ENCODE peak calls at places on chromosomes 5 and 9, in five cellular contexts. A is nucleus accumbens, E is T-helper 17 cell, D is posterior vena cava, I is NCI-H345. G is an unnamed sample.

GRCh38 chr5:171340491-171340890 is 31.4 kb downstream of the TLX3 start:
- DNase-seq in A (no peak), E (no peak), D (no peak), I (no peak), G (no peak)

GRCh38 chr9:21690561-21690960 is 111.9 kb upstream of the MTAP start:
- DNase-seq in A (no peak), E (no peak), D (no peak), I (no peak), G (no peak)

GRCh38 chr5:78260771-78261170 is 33.7 kb downstream of the AP3B1 start:
- DNase-seq in A (no peak), E (no peak), D (no peak), I (no peak), G (no peak)

GRCh38 chr5:180601591-180602480 is 10.5 kb upstream of the SCGB3A1 start:
- DNase-seq in A (no peak), E (peak), D (peak), I (no peak), G (peak)

GRCh38 chr9:128409998-128410397 is 10.7 kb upstream of the CERCAM start:
- DNase-seq in A (no peak), E (no peak), D (no peak), I (no peak), G (no peak)

GRCh38 chr5:154165886-154166285 is 24.6 kb upstream of the GALNT10 start:
- DNase-seq in A (no peak), E (no peak), D (no peak), I (no peak), G (no peak)

GRCh38 chr5:156036640-156037039 is 290.3 kb upstream of the SGCD start:
- DNase-seq in A (no peak), E (no peak), D (no peak), I (no peak), G (no peak)

GRCh38 chr5:158382473-158382872 is 523.5 kb upstream of the CLINT1 start:
- DNase-seq in A (no peak), E (no peak), D (peak), I (no peak), G (peak)

GRCh38 chr5:42894057-42894456 is 82.4 kb upstream of the SELENOP start:
- DNase-seq in A (no peak), E (no peak), D (peak), I (no peak), G (no peak)

GRCh38 chr9:11064853-11065252 is 452.1 kb upstream of the PTPRD start:
- DNase-seq in A (no peak), E (no peak), D (no peak), I (no peak), G (no peak)

GRCh38 chr5:133665571-133665970 is 53.2 kb upstream of the FSTL4 start:
- DNase-seq in A (no peak), E (no peak), D (no peak), I (no peak), G (no peak)

GRCh38 chr5:73376618-73377170 is 71.9 kb downstream of the FOXD1 start:
- DNase-seq in A (no peak), E (no peak), D (no peak), I (no peak), G (no peak)

GRCh38 chr5:96331210-96331609 is 101.8 kb downstream of the PCSK1 start:
- DNase-seq in A (no peak), E (no peak), D (no peak), I (no peak), G (no peak)

GRCh38 chr5:138111937-138112336 is 27.3 kb downstream of the NME5 start:
- DNase-seq in A (no peak), E (no peak), D (no peak), I (no peak), G (no peak)

GRCh38 chr9:107474124-107474523 is 15.4 kb downstream of the KLF4 start:
- DNase-seq in A (no peak), E (no peak), D (no peak), I (no peak), G (no peak)

GRCh38 chr9:108389056-108389455 is 466.7 kb downstream of the ACTL7B start:
- DNase-seq in A (no peak), E (no peak), D (no peak), I (no peak), G (no peak)

GRCh38 chr9:18520395-18520794 is 46.4 kb downstream of the ADAMTSL1 start:
- DNase-seq in A (no peak), E (no peak), D (no peak), I (peak), G (no peak)

GRCh38 chr9:114094971-114095370 is 4.1 kb downstream of the KIF12 start:
- DNase-seq in A (no peak), E (no peak), D (peak), I (no peak), G (peak)

GRCh38 chr5:82986404-82986803 is 90.8 kb downstream of the TMEM167A start:
- DNase-seq in A (no peak), E (no peak), D (no peak), I (no peak), G (no peak)

GRCh38 chr5:36279054-36279698 is 22.5 kb downstream of the RANBP3L start:
- DNase-seq in A (no peak), E (no peak), D (no peak), I (no peak), G (no peak)

GRCh38 chr9:135761845-135762168 is 59.8 kb downstream of the KCNT1 start:
- DNase-seq in A (no peak), E (no peak), D (no peak), I (no peak), G (no peak)

GRCh38 chr5:7878381-7878873 is 9.5 kb downstream of the MTRR start:
- DNase-seq in A (no peak), E (no peak), D (no peak), I (no peak), G (no peak)

GRCh38 chr9:130707225-130707976 is 13.8 kb downstream of the EXOSC2 start:
- DNase-seq in A (no peak), E (peak), D (no peak), I (peak), G (no peak)

GRCh38 chr9:130244548-130245165 is 20.9 kb upstream of the HMCN2 start:
- DNase-seq in A (no peak), E (no peak), D (peak), I (no peak), G (no peak)

GRCh38 chr9:118896356-118897000 is 472.8 kb downstream of the BRINP1 start:
- DNase-seq in A (no peak), E (no peak), D (no peak), I (peak), G (no peak)

G was measured in kidney.